ENCODE peak calls at places on chromosomes 7 and 10, in six cellular contexts. C is GM12865, Y is A673, X is fibroblast of the aortic adventitia, H is coronary artery, U is AG04449. M is an unnamed sample.

GRCh38 chr7:42991913-42992576 is 59.9 kb downstream of the MRPL32 start:
- DNase-seq in C (no peak), Y (no peak), X (no peak), H (no peak), U (no peak), M (no peak)

GRCh38 chr7:112069879-112070321 is 136.3 kb downstream of the DOCK4 start:
- DNase-seq in C (no peak), Y (no peak), X (no peak), H (no peak), U (no peak), M (no peak)

GRCh38 chr10:108757946-108758345 is 1165.4 kb downstream of the XPNPEP1 start:
- DNase-seq in C (no peak), Y (no peak), X (no peak), H (no peak), U (no peak), M (no peak)

GRCh38 chr7:75718390-75719031 is 20.2 kb downstream of the HIP1 start:
- DNase-seq in C (no peak), Y (no peak), X (no peak), H (no peak), U (no peak), M (no peak)

GRCh38 chr7:87398441-87398840 is 53.0 kb downstream of the CROT start:
- DNase-seq in C (no peak), Y (no peak), X (peak; percentile 20), H (no peak), U (peak; percentile 82), M (peak; percentile 35)

GRCh38 chr7:103074519-103075336 is at the start of the genes ARMC10 and FBXL13:
- DNase-seq in C (peak; percentile 93), Y (peak; percentile 94), X (peak; percentile 92), H (peak; percentile 96), U (peak; percentile 42), M (peak; percentile 58)

GRCh38 chr10:113411456-113411855 is 141.4 kb upstream of the HABP2 start:
- DNase-seq in C (no peak), Y (no peak), X (no peak), H (no peak), U (no peak), M (no peak)

GRCh38 chr7:157690058-157690832 is 353.4 kb downstream of the DNAJB6 start:
- DNase-seq in C (no peak), Y (no peak), X (no peak), H (peak; percentile 61), U (no peak), M (no peak)

GRCh38 chr7:141674702-141675101 is 27.3 kb downstream of the DENND11 start:
- DNase-seq in C (no peak), Y (no peak), X (no peak), H (no peak), U (no peak), M (no peak)

GRCh38 chr7:141675431-141676210 is 26.3 kb downstream of the DENND11 start:
- DNase-seq in C (no peak), Y (no peak), X (no peak), H (no peak), U (no peak), M (no peak)

GRCh38 chr7:141674201-141674671 is 27.7 kb downstream of the DENND11 start:
- DNase-seq in C (no peak), Y (no peak), X (peak; percentile 57), H (no peak), U (no peak), M (no peak)

GRCh38 chr7:141676618-141677017 is 25.3 kb downstream of the DENND11 start:
- DNase-seq in C (no peak), Y (no peak), X (peak; percentile 38), H (no peak), U (no peak), M (no peak)

DNA sequence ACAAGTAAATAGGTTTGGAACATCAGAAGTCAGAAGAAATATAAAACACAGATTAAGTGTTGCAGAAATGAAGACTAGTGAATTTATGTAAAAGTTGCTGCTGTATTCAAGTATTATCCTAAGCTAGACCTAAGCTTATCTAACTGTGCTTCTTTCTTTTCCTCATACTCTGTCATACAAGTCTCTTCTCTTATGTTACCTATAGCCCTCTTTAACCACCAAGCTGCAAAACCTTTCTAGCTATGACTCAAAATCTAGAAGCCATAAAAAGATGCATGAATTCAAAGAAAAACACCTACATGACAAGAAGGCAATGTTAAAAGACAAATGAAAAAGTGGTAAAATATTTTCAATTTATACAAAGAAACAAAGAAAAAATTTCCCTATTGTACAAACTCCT is 23.0 kb downstream of the DENND11 start:
- DNase-seq in C (no peak), Y (no peak), X (no peak), H (no peak), U (no peak), M (no peak)
- H3K4me3 ChIP-seq in C (no peak overlapping the region), Y (no peak overlapping the region), X (no peak overlapping the region), H (no peak overlapping the region), U (no peak overlapping the region), M (no peak overlapping the region)

GRCh38 chr10:71964669-71965515 is 697 bp downstream of the CHST3 start:
- DNase-seq in C (no peak), Y (peak; percentile 67), X (peak; percentile 80), H (peak; percentile 88), U (no peak), M (no peak)

GRCh38 chr10:71961831-71962230 is 2.4 kb upstream of the CHST3 start:
- DNase-seq in C (no peak), Y (no peak), X (no peak), H (no peak), U (no peak), M (no peak)

GRCh38 chr10:71963351-71963755 is 842 bp upstream of the CHST3 start:
- DNase-seq in C (no peak), Y (no peak), X (peak; percentile 61), H (peak; percentile 94), U (no peak), M (no peak)

GRCh38 chr10:71963756-71964668 is at the start of gene CHST3:
- DNase-seq in C (peak; percentile 36), Y (peak; percentile 55), X (peak; percentile 68), H (peak; percentile 86), U (no peak), M (no peak)

DNA sequence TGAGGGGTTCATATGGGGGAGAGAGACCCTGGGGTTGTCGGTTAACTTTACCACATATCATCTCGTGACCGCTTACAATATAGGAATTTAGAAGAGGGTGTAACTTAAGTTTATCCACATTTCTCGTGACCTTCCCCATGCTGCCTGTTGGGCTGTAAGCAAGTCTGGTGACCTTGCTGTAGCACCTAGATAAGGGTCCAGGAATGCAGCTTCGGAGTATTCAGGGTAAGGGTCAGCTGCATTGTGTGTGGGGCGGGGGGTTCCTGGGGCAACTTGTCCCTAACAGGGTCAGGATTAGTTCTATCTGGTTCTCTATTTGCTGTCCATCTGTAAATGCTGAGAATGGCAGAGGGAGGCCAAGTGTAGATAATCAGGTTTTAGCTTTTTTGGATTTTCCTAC is 1.3 kb upstream of the CHST3 start:
- DNase-seq in C (no peak), Y (no peak), X (no peak), H (no peak), U (no peak), M (no peak)
- H3K4me3 ChIP-seq in C (no peak overlapping the region), Y (no peak overlapping the region), X (no peak overlapping the region), H (peak overlapping the region; percentile 82), U (no peak overlapping the region), M (no peak overlapping the region)

DNA sequence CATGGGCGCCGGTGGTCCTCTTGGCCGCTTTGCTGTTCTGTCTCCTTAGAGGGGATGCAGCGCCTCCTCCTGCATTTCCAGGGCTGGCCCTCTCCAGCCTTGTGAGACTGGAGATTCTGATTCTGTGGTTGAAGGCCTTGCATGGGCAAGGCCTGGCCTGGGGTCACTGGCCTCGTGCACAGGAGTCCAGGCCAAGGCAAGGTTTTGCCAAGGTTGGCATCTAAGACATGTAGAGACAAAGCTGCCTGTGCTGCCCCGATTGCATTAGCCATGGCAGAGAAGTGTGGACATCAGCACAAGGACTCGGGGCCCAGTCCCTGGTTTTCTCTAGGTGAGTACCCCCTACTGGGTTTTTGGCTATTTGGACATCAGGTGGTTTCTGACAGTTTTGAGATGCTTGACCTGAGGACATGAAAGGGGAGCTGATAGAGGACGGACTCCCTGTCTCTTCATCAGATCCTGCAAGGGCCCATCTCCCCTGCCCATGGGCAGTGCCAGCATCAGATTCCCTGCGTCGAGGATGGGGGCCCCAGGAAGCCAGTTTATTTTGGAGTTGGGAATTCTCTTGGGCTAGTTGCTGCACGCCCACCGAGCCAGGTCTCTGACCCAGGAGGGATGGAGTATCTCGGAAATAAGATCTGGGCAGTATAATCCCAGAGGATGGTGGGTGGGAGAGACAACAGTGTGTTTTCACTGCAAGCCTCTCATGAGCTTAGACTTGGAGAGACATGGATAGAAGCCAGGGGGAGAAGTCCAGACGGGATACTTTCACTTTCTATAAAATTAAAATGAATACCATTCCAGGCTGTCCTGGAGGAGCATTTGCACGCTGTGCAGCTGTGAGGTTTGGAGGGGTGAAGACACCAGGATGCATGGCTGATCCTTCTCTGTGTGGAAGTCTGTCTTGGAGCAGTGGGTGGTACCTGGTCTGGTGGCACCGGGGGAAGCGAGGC is 25.6 kb downstream of the DOCK1 start:
- DNase-seq in C (no peak), Y (no peak), X (peak; percentile 74), H (no peak), U (no peak), M (peak; percentile 40)
- H3K4me3 ChIP-seq in C (no peak overlapping the region), Y (no peak overlapping the region), X (peak overlapping the region; percentile 62), H (peak overlapping the region; percentile 67), U (no peak overlapping the region), M (peak overlapping the region; percentile 31)

DNA sequence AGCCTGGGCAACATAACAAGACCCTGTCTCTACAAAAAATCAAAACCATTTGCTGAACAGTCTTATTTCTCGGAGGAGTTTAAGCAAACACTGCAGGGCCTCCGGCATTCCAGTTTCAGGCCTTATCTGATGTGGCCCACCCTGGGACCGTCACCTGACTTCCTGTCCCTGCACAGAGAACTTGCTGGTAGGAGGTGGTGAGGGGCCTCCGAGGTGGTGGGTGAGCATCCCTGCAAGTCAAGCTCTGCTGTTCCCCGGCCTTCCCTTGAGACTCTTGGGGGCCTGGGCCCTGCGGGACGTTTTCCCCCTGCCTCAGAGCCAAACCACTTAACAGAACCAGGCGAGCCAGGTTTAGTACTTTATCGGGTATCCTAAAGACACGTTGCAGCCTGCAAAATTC is 44.5 kb upstream of the AP5Z1 start:
- DNase-seq in C (no peak), Y (no peak), X (no peak), H (no peak), U (no peak), M (no peak)
- H3K4me3 ChIP-seq in C (no peak overlapping the region), Y (no peak overlapping the region), X (no peak overlapping the region), H (no peak overlapping the region), U (no peak overlapping the region), M (no peak overlapping the region)

GRCh38 chr10:116741391-116742351 is 695 bp downstream of the HSPA12A start:
- DNase-seq in C (no peak), Y (no peak), X (no peak), H (peak; percentile 79), U (no peak), M (no peak)
- H3K4me3 ChIP-seq in C (no peak overlapping the region), Y (peak overlapping the region; percentile 63), X (peak overlapping the region; percentile 70), H (peak overlapping the region; percentile 94), U (peak overlapping the region; percentile 68), M (peak overlapping the region; percentile 64)

GRCh38 chr10:47283848-47284247 is 16.1 kb upstream of the GDF10 start:
- DNase-seq in C (no peak), Y (no peak), X (no peak), H (no peak), U (no peak), M (no peak)
- H3K4me3 ChIP-seq in C (no peak overlapping the region), Y (no peak overlapping the region), X (no peak overlapping the region), H (no peak overlapping the region), U (no peak overlapping the region), M (no peak overlapping the region)

GRCh38 chr10:97407211-97407951 is 6.2 kb upstream of the RRP12 start:
- DNase-seq in C (peak; percentile 82), Y (peak; percentile 89), X (peak; percentile 84), H (no peak), U (no peak), M (peak; percentile 28)
- H3K4me3 ChIP-seq in C (peak overlapping the region; percentile 3), Y (peak overlapping the region; percentile 20), X (no peak overlapping the region), H (peak overlapping the region; percentile 54), U (no peak overlapping the region), M (no peak overlapping the region)